ENCODE peak calls at places on chromosomes 2 and 18, in eight cellular contexts. Y, M, R, D, H, J, V and S are unnamed samples.

GRCh38 chr2:3466966-3467365 is 52.4 kb downstream of the ADI1 start:
- DNase-seq in Y (no peak), J (no peak), H (no peak), V (no peak), R (no peak), M (no peak), D (no peak), S (no peak)

GRCh38 chr2:226115102-226115831 is 684.4 kb downstream of the IRS1 start:
- DNase-seq in V (no peak), J (no peak), D (no peak), H (no peak), Y (peak), R (no peak), M (no peak), S (no peak)

GRCh38 chr2:118348380-118349024 is 260.2 kb downstream of the INSIG2 start:
- DNase-seq in D (no peak), J (no peak), V (no peak), M (no peak), Y (no peak), R (no peak), H (no peak), S (no peak)

GRCh38 chr18:9323750-9324445 is 10.7 kb upstream of the TWSG1 start:
- DNase-seq in M (no peak), H (no peak), R (no peak), D (no peak), J (no peak), Y (peak), V (no peak), S (no peak)

GRCh38 chr2:28639836-28640235 is 111.8 kb upstream of the PPP1CB start:
- DNase-seq in J (no peak), M (no peak), D (no peak), Y (peak), R (no peak), V (no peak), H (no peak), S (no peak)

GRCh38 chr2:231455222-231455621 is 9.1 kb downstream of the NCL start:
- DNase-seq in D (no peak), Y (no peak), V (no peak), H (no peak), R (no peak), M (no peak), J (no peak), S (no peak)

GRCh38 chr18:22913861-22914260 is 19.3 kb upstream of the RBBP8 start:
- DNase-seq in Y (no peak), J (no peak), V (no peak), H (no peak), D (no peak), R (no peak), M (no peak), S (no peak)

GRCh38 chr18:60684843-60685513 is 312.4 kb upstream of the MC4R start:
- DNase-seq in M (no peak), J (no peak), V (no peak), Y (peak), D (no peak), H (no peak), R (no peak), S (no peak)

GRCh38 chr2:38215993-38216392 is 140.0 kb upstream of the CYP1B1 start:
- DNase-seq in M (no peak), J (no peak), H (no peak), D (no peak), R (no peak), V (no peak), Y (no peak), S (no peak)

GRCh38 chr2:168851674-168852320 is 38.4 kb downstream of the SPC25 start:
- DNase-seq in V (no peak), R (no peak), D (no peak), Y (peak), M (no peak), H (no peak), J (no peak), S (no peak)

GRCh38 chr2:28048341-28048740 is 157.8 kb downstream of the BABAM2 start:
- DNase-seq in Y (no peak), D (no peak), H (no peak), M (no peak), J (no peak), V (no peak), R (no peak), S (no peak)

GRCh38 chr2:145692971-145693478 is 1173.1 kb upstream of the ZEB2 start:
- DNase-seq in R (no peak), D (no peak), Y (peak), M (no peak), V (no peak), J (no peak), H (no peak), S (no peak)

GRCh38 chr2:235702186-235702585 is 208.3 kb downstream of the AGAP1 start:
- DNase-seq in V (no peak), M (no peak), Y (no peak), D (no peak), R (no peak), J (no peak), H (no peak), S (no peak)

GRCh38 chr18:59123588-59124369 is 15.9 kb upstream of the SEC11C start:
- DNase-seq in V (no peak), H (no peak), M (no peak), Y (peak), D (no peak), J (no peak), R (no peak), S (no peak)

GRCh38 chr18:36354989-36355388 is 57.5 kb downstream of the FHOD3 start:
- DNase-seq in D (no peak), V (no peak), R (no peak), M (no peak), J (no peak), Y (peak), H (no peak), S (no peak)

GRCh38 chr18:24500766-24501165 is 40.3 kb downstream of the HRH4 start:
- DNase-seq in J (no peak), V (no peak), H (no peak), M (no peak), R (no peak), D (no peak), Y (no peak), S (no peak)

GRCh38 chr2:233457356-233457755 is 103.1 kb downstream of the DGKD start:
- DNase-seq in D (no peak), J (no peak), V (no peak), R (no peak), Y (no peak), M (no peak), H (no peak), S (no peak)

GRCh38 chr2:145200307-145200706 is 680.4 kb upstream of the ZEB2 start:
- DNase-seq in M (no peak), J (no peak), V (no peak), D (peak), Y (no peak), R (no peak), H (no peak), S (no peak)

GRCh38 chr2:226906439-226906796 is 70.6 kb downstream of the RHBDD1 start:
- DNase-seq in R (no peak), M (no peak), D (no peak), V (no peak), J (no peak), H (no peak), Y (no peak), S (no peak)

GRCh38 chr2:151071906-151072305 is 189.8 kb downstream of the RBM43 start:
- DNase-seq in R (no peak), J (no peak), D (no peak), V (no peak), M (no peak), H (no peak), Y (no peak), S (no peak)

GRCh38 chr2:174013310-174013751 is 48.2 kb upstream of the SP3 start:
- DNase-seq in R (no peak), D (no peak), M (no peak), J (no peak), Y (no peak), H (no peak), V (no peak), S (no peak)

GRCh38 chr2:187964742-187965141 is 326.9 kb upstream of the GULP1 start:
- DNase-seq in V (no peak), M (no peak), R (no peak), D (no peak), H (no peak), Y (peak), J (no peak), S (no peak)

GRCh38 chr18:48875314-48875941 is 75.3 kb downstream of the SMAD7 start:
- DNase-seq in M (no peak), D (no peak), H (no peak), R (no peak), J (no peak), V (no peak), Y (no peak), S (no peak)

GRCh38 chr18:6994719-6995430 is 122.7 kb downstream of the LAMA1 start:
- DNase-seq in Y (peak), H (no peak), J (no peak), R (no peak), V (no peak), D (no peak), M (no peak), S (no peak)

GRCh38 chr2:21142149-21142548 is 18.4 kb downstream of the TDRD15 start:
- DNase-seq in V (no peak), R (no peak), H (no peak), Y (no peak), J (no peak), D (no peak), M (no peak), S (no peak)

GRCh38 chr2:30380824-30381223 is 66.2 kb upstream of the LCLAT1 start:
- DNase-seq in R (no peak), M (no peak), D (no peak), H (no peak), J (no peak), V (no peak), Y (peak), S (no peak)